ENCODE peak calls at places on chromosomes 13 and 19, in eight cellular contexts. Z is osteocyte, O is upper lobe of left lung, X is astrocyte of the spinal cord, S is transverse colon, A is IMR-90, U is kidney epithelial cell, T is heart right ventricle. Y is an unnamed sample.

GRCh38 chr13:45500492-45501174 is 35.9 kb downstream of the COG3 start:
- DNase-seq in T (no peak), X (peak), O (no peak), A (peak), Z (no peak), S (no peak), U (peak), Y (no peak)

GRCh38 chr13:25963681-25964080 is 88.1 kb downstream of the SHISA2 start:
- DNase-seq in U (no peak), Z (no peak), O (no peak), T (no peak), X (no peak), A (no peak), S (no peak), Y (no peak)

GRCh38 chr19:34345934-34346333 is 19.1 kb upstream of the GPI start:
- DNase-seq in Z (peak), U (no peak), A (peak), X (peak), S (peak), O (no peak), T (peak), Y (peak)

GRCh38 chr13:51523082-51523518 is 61.2 kb upstream of the WDFY2 start:
- DNase-seq in U (peak), X (peak), T (no peak), S (peak), O (no peak), A (peak), Z (no peak), Y (no peak)

GRCh38 chr13:106416645-106417044 is 118.8 kb downstream of the EFNB2 start:
- DNase-seq in X (no peak), U (no peak), O (no peak), Z (no peak), S (no peak), A (no peak), T (no peak), Y (no peak)

GRCh38 chr13:107866007-107866665 is 349.2 kb downstream of the LIG4 start:
- DNase-seq in A (peak), S (no peak), O (peak), U (no peak), T (no peak), X (peak), Z (peak), Y (no peak)

GRCh38 chr13:31452525-31452924 is 252.8 kb downstream of the B3GLCT start:
- DNase-seq in T (no peak), Z (no peak), A (no peak), O (no peak), U (no peak), S (no peak), X (no peak), Y (no peak)

GRCh38 chr13:103246581-103247200 is 180.5 kb upstream of the SLC10A2 start:
- DNase-seq in O (no peak), U (no peak), S (no peak), Z (no peak), T (no peak), X (no peak), A (no peak), Y (no peak)

GRCh38 chr19:51366999-51367564 is 894 bp upstream of the ETFB start:
- DNase-seq in X (no peak), U (no peak), A (no peak), Z (no peak), O (peak), T (peak), S (peak), Y (peak)

GRCh38 chr13:113546571-113547247 is 37.8 kb upstream of the TFDP1 start:
- DNase-seq in X (peak), Z (peak), U (peak), S (peak), A (peak), T (peak), O (no peak), Y (no peak)

GRCh38 chr19:1970003-1970805 is 29.2 kb downstream of the CSNK1G2 start:
- DNase-seq in S (no peak), X (no peak), T (no peak), A (no peak), U (no peak), O (peak), Z (no peak), Y (no peak)

GRCh38 chr19:5963855-5964254 is 14.1 kb downstream of the RANBP3 start:
- DNase-seq in S (no peak), U (no peak), A (no peak), X (no peak), Z (no peak), O (no peak), T (no peak), Y (no peak)

GRCh38 chr19:13993554-13994308 is 12.4 kb downstream of the RFX1 start:
- DNase-seq in T (no peak), S (no peak), O (peak), U (no peak), X (no peak), Z (no peak), A (no peak), Y (no peak)

GRCh38 chr19:47402504-47402903 is 16.8 kb downstream of the MEIS3 start:
- DNase-seq in O (no peak), Z (no peak), A (no peak), T (no peak), U (no peak), S (no peak), X (no peak), Y (no peak)

GRCh38 chr19:24002256-24002945 is 84.6 kb upstream of the ZNF254 start:
- DNase-seq in S (no peak), Z (no peak), U (no peak), O (peak), T (no peak), A (no peak), X (no peak), Y (no peak)

GRCh38 chr19:18021121-18021755 is 13.3 kb downstream of the ARRDC2 start:
- DNase-seq in T (peak), S (peak), X (peak), O (peak), U (no peak), A (peak), Z (peak), Y (peak)

GRCh38 chr13:51564252-51564651 is 20.0 kb upstream of the WDFY2 start:
- DNase-seq in X (no peak), O (no peak), A (no peak), Z (no peak), S (no peak), T (no peak), U (no peak), Y (no peak)

GRCh38 chr13:60851378-60851777 is 454.4 kb downstream of the TDRD3 start:
- DNase-seq in S (no peak), A (no peak), Z (no peak), T (no peak), U (no peak), O (no peak), X (no peak), Y (no peak)

GRCh38 chr19:31511098-31511497 is 161.9 kb upstream of the TSHZ3 start:
- DNase-seq in T (no peak), S (no peak), Z (peak), O (no peak), A (no peak), X (no peak), U (no peak), Y (no peak)

GRCh38 chr19:43809762-43810696 is 7.8 kb upstream of the LYPD5 start:
- DNase-seq in T (no peak), X (peak), Z (no peak), O (no peak), S (no peak), A (peak), U (no peak), Y (no peak)

GRCh38 chr13:83281666-83282065 is 600.6 kb downstream of the SLITRK1 start:
- DNase-seq in X (no peak), U (no peak), A (no peak), T (no peak), S (no peak), O (no peak), Z (no peak), Y (no peak)

GRCh38 chr19:8592231-8593009 is 15.2 kb upstream of the MYO1F start:
- DNase-seq in A (peak), T (peak), Z (peak), O (peak), S (peak), U (peak), X (peak), Y (peak)

GRCh38 chr13:41827507-41828213 is 133.2 kb downstream of the VWA8 start:
- DNase-seq in O (no peak), Z (no peak), U (peak), T (no peak), X (peak), A (peak), S (no peak), Y (no peak)

GRCh38 chr19:23070353-23070781 is 46.5 kb upstream of the ZNF730 start:
- DNase-seq in O (peak), T (peak), U (no peak), A (peak), X (peak), Z (no peak), S (peak), Y (no peak)

GRCh38 chr19:4909172-4909896 is at the start of gene UHRF1:
- DNase-seq in X (peak), T (no peak), S (peak), A (no peak), O (no peak), U (no peak), Z (no peak), Y (no peak)

GRCh38 chr19:56136362-56136761 is 4.7 kb upstream of the ZNF444 start:
- DNase-seq in A (no peak), Z (no peak), U (no peak), S (no peak), T (no peak), X (no peak), O (no peak), Y (no peak)

GRCh38 chr13:32731576-32731975 is 145.3 kb downstream of the PDS5B start:
- DNase-seq in T (no peak), U (no peak), Z (no peak), O (no peak), X (peak), S (no peak), A (peak), Y (no peak)

GRCh38 chr19:44904426-44904994 is 1.1 kb upstream of the APOE start:
- DNase-seq in O (no peak), U (no peak), A (no peak), X (no peak), S (no peak), T (no peak), Z (no peak), Y (no peak)

GRCh38 chr19:5934779-5935472 is 20.9 kb downstream of the CAPS start:
- DNase-seq in Z (peak), T (no peak), X (peak), S (no peak), U (no peak), O (no peak), A (peak), Y (no peak)

GRCh38 chr19:19529783-19530422 is 1.2 kb downstream of the YJEFN3 start:
- DNase-seq in T (no peak), U (no peak), A (no peak), O (peak), X (no peak), Z (no peak), S (no peak), Y (no peak)

GRCh38 chr13:58680115-58680514 is 1048.6 kb downstream of the PCDH17 start:
- DNase-seq in O (no peak), S (no peak), X (no peak), Z (no peak), U (no peak), A (no peak), T (no peak), Y (no peak)

GRCh38 chr19:56138069-56138468 is 3.0 kb upstream of the ZNF444 start:
- DNase-seq in Z (no peak), S (no peak), A (no peak), O (no peak), T (no peak), U (no peak), X (no peak), Y (no peak)

GRCh38 chr19:51253088-51253806 is 2.4 kb downstream of the SIGLECL1 start:
- DNase-seq in X (no peak), Z (no peak), U (no peak), T (no peak), S (no peak), A (no peak), O (no peak), Y (no peak)

GRCh38 chr19:21092107-21092506 is 10.1 kb downstream of the ZNF714 start:
- DNase-seq in T (no peak), U (no peak), Z (no peak), S (no peak), O (no peak), X (peak), A (peak), Y (no peak)

GRCh38 chr19:41616785-41617621 is 9.9 kb downstream of the CEACAM4 start:
- DNase-seq in X (no peak), S (no peak), T (no peak), A (peak), Z (no peak), O (no peak), U (no peak), Y (no peak)

GRCh38 chr19:42286349-42287016 is 15.4 kb upstream of the PRR19 start:
- DNase-seq in X (peak), S (no peak), Z (no peak), T (peak), U (no peak), O (no peak), A (peak), Y (no peak)

DNA sequence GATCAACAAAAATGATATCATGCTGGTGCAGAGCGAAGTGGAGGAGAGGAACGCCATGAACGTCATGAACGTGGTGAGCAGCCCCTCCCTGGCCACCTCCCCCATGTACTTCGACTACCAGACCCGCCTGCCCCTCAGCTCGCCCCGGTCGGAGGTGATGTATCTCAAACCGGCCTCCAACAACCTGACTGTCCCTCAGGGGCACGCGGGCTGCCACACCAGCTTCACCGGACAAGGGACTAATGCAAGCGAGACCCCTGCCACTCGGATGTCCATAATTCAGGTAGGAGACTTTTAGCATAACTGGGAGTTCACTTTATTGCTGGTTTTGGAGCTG is 3.3 kb downstream of the PCDH17 start:
- DNase-seq in S (no peak), A (no peak), U (no peak), Z (no peak), T (peak), O (peak), X (no peak), Y (no peak)
- TF ChIP-seq CTCF in S (no peak), A (no peak), U (no peak), Z (no peak), T (no peak), O (no peak), X (no peak), Y (no peak)

GRCh38 chr13:40251343-40252032 is 415.0 kb downstream of the FOXO1 start:
- DNase-seq in A (no peak), T (no peak), S (no peak), O (no peak), X (no peak), Z (no peak), U (no peak), Y (no peak)

GRCh38 chr13:40255551-40255950 is 410.9 kb downstream of the FOXO1 start:
- DNase-seq in S (no peak), U (no peak), T (no peak), X (no peak), O (no peak), Z (no peak), A (no peak), Y (no peak)

GRCh38 chr13:40254394-40254793 is 412.0 kb downstream of the FOXO1 start:
- DNase-seq in U (no peak), X (no peak), O (no peak), A (no peak), Z (no peak), S (no peak), T (no peak), Y (no peak)

GRCh38 chr13:40247845-40248244 is 418.6 kb downstream of the FOXO1 start:
- DNase-seq in Z (no peak), T (no peak), X (no peak), A (no peak), O (no peak), U (no peak), S (no peak), Y (no peak)

DNA sequence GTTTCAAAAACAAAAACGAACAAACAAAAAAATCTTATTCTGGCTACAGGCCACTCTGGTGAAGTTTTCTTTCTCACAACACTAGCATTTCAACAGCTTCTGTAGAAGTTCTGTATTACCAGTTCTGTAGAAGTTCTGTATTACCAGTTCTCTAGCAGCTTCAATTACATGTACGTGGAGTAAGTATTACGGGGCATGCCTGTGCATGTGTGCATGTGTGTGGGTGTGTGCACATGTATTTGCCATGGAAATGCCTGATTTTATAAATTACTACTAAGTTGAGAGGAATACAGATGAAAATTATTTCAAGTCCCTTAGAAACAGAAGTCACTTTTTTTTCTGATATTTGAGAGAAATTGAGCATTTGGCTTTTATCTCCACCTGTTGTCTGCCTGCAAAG is 414.2 kb downstream of the FOXO1 start:
- DNase-seq in S (no peak), A (no peak), U (no peak), X (no peak), O (no peak), Z (no peak), T (no peak), Y (no peak)
- TF ChIP-seq CTCF in S (no peak), A (no peak), U (no peak), X (no peak), O (no peak), Z (no peak), T (no peak), Y (no peak)

GRCh38 chr19:29263305-29264080 is 50.5 kb upstream of the UQCRFS1 start:
- DNase-seq in X (no peak), Z (no peak), O (no peak), S (peak), A (peak), T (peak), U (no peak), Y (no peak)

GRCh38 chr19:29259153-29259552 is 46.2 kb upstream of the UQCRFS1 start:
- DNase-seq in Z (no peak), S (no peak), O (no peak), T (no peak), A (no peak), U (no peak), X (no peak), Y (no peak)

GRCh38 chr19:29259867-29260281 is 46.9 kb upstream of the UQCRFS1 start:
- DNase-seq in X (no peak), U (no peak), S (no peak), O (no peak), A (no peak), Z (no peak), T (no peak), Y (no peak)

GRCh38 chr19:29262085-29262484 is 49.1 kb upstream of the UQCRFS1 start:
- DNase-seq in A (no peak), X (no peak), U (no peak), O (no peak), Z (no peak), T (no peak), S (no peak), Y (no peak)

DNA sequence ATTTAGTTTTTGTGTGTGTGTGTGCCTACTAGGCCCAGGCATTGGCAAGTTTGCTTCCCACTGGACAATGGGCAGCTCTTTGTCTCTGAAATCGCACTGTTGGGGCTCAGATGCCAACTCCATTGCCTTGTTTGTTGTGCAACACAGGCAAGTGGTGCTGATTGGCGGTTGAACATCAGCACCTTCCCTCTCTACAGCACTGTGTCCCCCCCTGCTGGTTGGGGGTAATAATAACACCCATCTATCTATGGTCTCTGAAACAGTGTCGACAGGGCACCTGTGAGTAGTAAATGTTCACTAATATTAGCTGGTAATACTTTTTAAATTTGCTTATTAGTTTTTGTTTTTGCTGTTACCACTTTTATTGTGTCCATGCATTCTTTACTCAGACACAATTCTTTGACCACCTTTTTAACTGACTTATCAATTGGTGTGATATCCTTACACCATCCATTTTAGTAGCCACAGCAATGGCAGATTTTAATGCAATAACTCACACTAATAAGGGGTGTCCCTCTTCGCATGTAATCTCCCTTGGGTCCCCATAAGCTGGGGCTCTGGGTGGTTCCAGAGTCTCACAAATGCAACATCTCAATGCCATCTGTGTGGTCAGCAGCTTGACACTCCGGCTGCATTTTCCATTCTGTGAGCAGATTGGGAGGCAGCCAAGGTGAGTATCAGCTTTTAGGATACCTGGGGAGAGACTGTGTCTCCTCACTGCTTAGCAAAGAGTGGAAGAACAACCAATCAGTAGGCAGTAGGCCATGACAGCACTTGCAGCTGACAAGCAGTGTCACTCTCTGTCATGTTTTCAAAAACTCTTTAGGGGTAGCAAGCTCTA is 47.7 kb upstream of the UQCRFS1 start:
- DNase-seq in O (no peak), U (no peak), S (no peak), T (no peak), Z (no peak), A (peak), X (no peak), Y (no peak)
- TF ChIP-seq CTCF in O (peak), U (peak), S (no peak), T (peak), Z (peak), A (peak), X (peak), Y (no peak)

GRCh38 chr19:12806242-12807131 is at the start of gene RNASEH2A:
- DNase-seq in Z (peak), U (peak), O (peak), A (peak), S (peak), T (peak), X (peak), Y (peak)
- TF ChIP-seq CTCF in Z (no peak), U (no peak), O (peak), A (no peak), S (peak), T (no peak), X (no peak), Y (no peak)

GRCh38 chr19:3599776-3600183 is 6.9 kb downstream of the TBXA2R start:
- DNase-seq in A (no peak), S (no peak), O (peak), T (no peak), Z (no peak), X (no peak), U (no peak), Y (no peak)
- TF ChIP-seq CTCF in A (peak), S (no peak), O (no peak), T (no peak), Z (peak), X (peak), U (no peak), Y (no peak)